ENCODE peak calls at places on chromosomes 7 and 10, in ten cellular contexts. K is mesothelial cell of epicardium, L is GM12878, I is left ventricle myocardium inferior, R is lung, T is fibroblast of mammary gland, Z is PC-3, X is mucosa of descending colon, D is OCI-LY7, S is A549. W is an unnamed sample.

GRCh38 chr7:153902857-153903256 is 149.3 kb upstream of the DPP6 start:
- DNase-seq in T (no peak), Z (no peak), L (no peak), D (no peak), X (no peak), I (no peak), K (no peak), R (no peak), S (no peak), W (no peak)

GRCh38 chr7:117185124-117185523 is 137.7 kb downstream of the WNT2 start:
- DNase-seq in S (no peak), X (no peak), K (no peak), Z (no peak), L (no peak), D (no peak), R (no peak), I (no peak), T (no peak), W (no peak)

GRCh38 chr10:6738464-6738824 is 158.4 kb upstream of the PRKCQ start:
- DNase-seq in T (no peak), L (no peak), D (no peak), S (no peak), R (no peak), Z (no peak), X (no peak), I (no peak), K (no peak), W (no peak)

GRCh38 chr7:30750574-30751256 is 1.2 kb upstream of the INMT start:
- DNase-seq in T (peak), L (no peak), K (no peak), R (peak), I (peak), D (no peak), X (peak), Z (no peak), S (no peak), W (no peak)

GRCh38 chr7:33395340-33395739 is 266.0 kb downstream of the BBS9 start:
- DNase-seq in T (peak), K (no peak), S (no peak), I (no peak), L (no peak), Z (no peak), X (no peak), D (no peak), R (no peak), W (no peak)

GRCh38 chr7:149097088-149097487 is 6.6 kb upstream of the ZNF786 start:
- DNase-seq in R (no peak), K (no peak), X (no peak), D (no peak), T (no peak), I (no peak), Z (no peak), L (no peak), S (no peak), W (no peak)

GRCh38 chr7:85474234-85474633 is 287.4 kb upstream of the SEMA3D start:
- DNase-seq in K (no peak), I (no peak), Z (peak), S (no peak), D (no peak), T (no peak), X (no peak), R (no peak), L (peak), W (no peak)

GRCh38 chr10:73995035-73995358 is 2.9 kb upstream of the VCL start:
- DNase-seq in Z (no peak), D (no peak), X (no peak), R (no peak), S (no peak), L (no peak), K (no peak), I (no peak), T (no peak), W (no peak)

GRCh38 chr10:68897336-68897741 is 3.8 kb upstream of the DDX50 start:
- DNase-seq in L (no peak), X (no peak), D (peak), T (peak), R (no peak), K (no peak), S (peak), I (no peak), Z (peak), W (peak)

GRCh38 chr10:22252801-22253577 is 35.2 kb upstream of the EBLN1 start:
- DNase-seq in D (no peak), S (no peak), Z (no peak), R (peak), I (peak), X (peak), L (no peak), T (no peak), K (no peak), W (peak)

GRCh38 chr7:49432245-49432644 is 341.2 kb upstream of the VWC2 start:
- DNase-seq in R (no peak), D (no peak), S (no peak), X (no peak), K (no peak), I (no peak), T (no peak), Z (no peak), L (no peak), W (no peak)

GRCh38 chr7:132580717-132581285 is 4.5 kb upstream of the PLXNA4 start:
- DNase-seq in K (peak), X (peak), Z (peak), T (peak), I (peak), L (peak), S (peak), D (peak), R (peak), W (peak)

GRCh38 chr7:132580277-132580676 is 4.0 kb upstream of the PLXNA4 start:
- DNase-seq in S (peak), D (no peak), T (peak), R (no peak), X (no peak), K (no peak), L (no peak), I (no peak), Z (peak), W (no peak)

GRCh38 chr7:132578826-132579225 is 2.6 kb upstream of the PLXNA4 start:
- DNase-seq in I (no peak), K (no peak), D (no peak), Z (no peak), L (no peak), R (no peak), S (no peak), X (no peak), T (no peak), W (no peak)

GRCh38 chr7:132578050-132578370 is 1.7 kb upstream of the PLXNA4 start:
- DNase-seq in R (no peak), I (no peak), D (no peak), K (no peak), Z (no peak), T (no peak), S (no peak), X (no peak), L (no peak), W (no peak)

DNA sequence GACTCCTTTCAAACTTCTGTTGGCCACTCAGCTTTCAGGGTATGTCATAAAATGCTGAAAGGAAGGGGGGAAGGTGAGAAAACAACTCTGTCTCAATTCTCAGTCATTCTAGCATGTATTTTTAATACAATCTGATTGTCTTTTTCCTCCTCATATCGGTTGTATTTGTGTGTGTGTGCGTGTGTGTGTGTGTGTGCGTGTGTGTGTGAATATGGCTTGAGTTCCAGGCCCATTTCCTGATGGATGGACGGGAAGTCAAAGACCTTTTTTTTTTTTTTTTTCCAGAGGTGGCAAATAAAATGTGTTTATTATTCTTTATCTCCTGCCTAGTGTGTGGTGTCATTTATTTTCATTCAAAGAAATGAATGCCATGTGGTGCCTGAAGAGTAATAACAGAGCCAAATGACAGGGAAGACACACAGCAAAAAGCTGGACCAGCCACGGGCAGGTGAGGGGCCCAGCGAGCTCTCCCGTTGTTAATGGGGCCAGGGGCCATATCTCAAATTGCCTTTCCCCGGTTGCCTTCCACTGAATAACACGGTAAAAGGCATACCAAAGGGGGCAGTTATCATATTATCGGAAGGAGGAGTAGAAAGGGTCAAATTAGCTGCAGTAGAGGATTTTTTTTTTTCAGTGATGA is 3.1 kb upstream of the PLXNA4 start:
- DNase-seq in S (no peak), K (no peak), L (no peak), D (no peak), X (no peak), T (no peak), I (no peak), Z (no peak), R (no peak), W (no peak)
- TF ChIP-seq CTCF in S (no peak), K (no peak), L (no peak), D (no peak), X (no peak), T (no peak), I (no peak), Z (no peak), R (no peak), W (no peak)

GRCh38 chr7:44565795-44566559 is 7.7 kb downstream of the DDX56 start:
- DNase-seq in S (no peak), I (no peak), X (no peak), T (no peak), R (no peak), K (no peak), Z (no peak), D (no peak), L (no peak), W (no peak)
- TF ChIP-seq CTCF in S (peak), I (no peak), X (no peak), T (no peak), R (no peak), K (peak), Z (peak), D (peak), L (no peak), W (no peak)

DNA sequence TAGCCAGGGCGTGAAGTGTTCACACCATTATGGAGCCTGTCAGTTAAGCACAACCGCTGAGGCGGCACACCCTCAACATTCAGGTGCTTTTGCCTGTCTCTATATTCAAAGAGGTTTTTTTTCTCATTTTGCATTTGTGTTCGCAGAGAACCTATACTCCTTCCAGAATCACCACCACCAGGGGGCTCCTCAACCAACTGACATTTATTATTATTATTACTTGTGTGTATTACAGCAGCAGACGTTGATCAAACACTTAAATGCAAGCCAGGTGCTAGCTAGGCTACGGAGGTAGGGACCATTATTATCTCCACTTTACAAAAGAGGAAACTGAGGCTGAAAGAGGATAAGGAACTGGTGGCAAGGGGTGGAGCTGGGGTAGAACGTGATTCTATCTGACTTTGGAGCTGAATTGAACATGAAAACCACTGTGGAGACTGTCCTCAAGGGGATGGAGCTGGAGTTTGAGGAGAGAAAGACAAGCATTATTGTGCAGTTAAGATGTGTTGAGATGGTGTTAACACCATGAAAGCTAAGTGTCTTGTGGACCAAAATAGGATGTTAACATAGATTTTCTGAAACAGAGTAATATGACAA is 133.8 kb upstream of the PLXNA4 start:
- DNase-seq in I (no peak), X (no peak), S (peak), D (peak), L (no peak), R (no peak), T (peak), Z (peak), K (no peak), W (no peak)
- TF ChIP-seq CTCF in I (peak), X (no peak), S (peak), D (peak), L (peak), R (peak), T (peak), Z (peak), K (peak), W (peak)

GRCh38 chr7:2651336-2651735 is 19.6 kb downstream of the TTYH3 start:
- DNase-seq in I (no peak), D (peak), X (no peak), K (no peak), R (no peak), Z (no peak), S (no peak), L (no peak), T (peak), W (no peak)
- TF ChIP-seq CTCF in I (no peak), D (peak), X (no peak), K (no peak), R (no peak), Z (no peak), S (no peak), L (peak), T (peak), W (peak)

GRCh38 chr7:43652364-43652763 is 69.5 kb downstream of the STK17A start:
- DNase-seq in X (no peak), I (no peak), K (no peak), T (no peak), L (no peak), D (no peak), S (peak), Z (no peak), R (no peak), W (no peak)
- TF ChIP-seq CTCF in X (no peak), I (no peak), K (no peak), T (no peak), L (peak), D (peak), S (no peak), Z (no peak), R (no peak), W (no peak)

GRCh38 chr7:325051-325798 is 35.3 kb downstream of the FOXL3 start:
- DNase-seq in S (no peak), X (peak), R (no peak), I (no peak), T (no peak), L (no peak), Z (no peak), K (no peak), D (no peak), W (no peak)
- TF ChIP-seq CTCF in S (no peak), X (no peak), R (no peak), I (no peak), T (no peak), L (no peak), Z (no peak), K (no peak), D (no peak), W (no peak)

GRCh38 chr7:100358027-100358856 is at the start of gene PILRB:
- DNase-seq in D (peak), L (no peak), X (no peak), S (no peak), K (no peak), I (no peak), T (no peak), Z (no peak), R (no peak), W (no peak)
- TF ChIP-seq CTCF in D (peak), L (peak), X (no peak), S (no peak), K (no peak), I (no peak), T (no peak), Z (no peak), R (no peak), W (no peak)

DNA sequence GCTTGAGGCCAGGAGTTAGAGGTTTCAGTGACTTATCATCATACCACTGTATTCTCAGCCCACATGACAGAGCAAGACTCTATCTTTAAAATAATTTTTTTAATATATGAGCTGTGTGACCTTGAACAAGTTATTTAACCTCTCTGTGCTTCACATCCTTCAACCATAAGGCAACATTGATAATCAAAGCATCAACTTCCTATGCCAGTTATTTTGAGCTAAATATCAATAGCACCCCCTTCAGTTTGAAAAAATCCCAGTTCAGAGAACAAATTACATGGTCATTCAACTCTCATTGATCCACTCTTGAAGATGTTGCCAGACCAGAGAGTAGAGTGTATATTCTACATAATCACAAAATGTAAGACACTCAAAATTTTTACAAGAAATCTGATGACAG is 53.0 kb downstream of the ASNS start:
- DNase-seq in I (no peak), D (no peak), K (no peak), T (no peak), X (no peak), L (no peak), Z (peak), R (no peak), S (peak), W (no peak)
- TF ChIP-seq CTCF in I (no peak), D (peak), K (no peak), T (no peak), X (no peak), L (no peak), Z (peak), R (no peak), S (peak), W (no peak)